ENCODE peak calls at places on chromosomes 12 and 14, in ten cellular contexts. Q, O, P, T, R, A, Y, U, F and E are unnamed samples.

GRCh38 chr14:22630486-22630885 is 13.7 kb downstream of the OR6J1 start:
- DNase-seq in O (no peak), A (peak; percentile 90), P (no peak), Y (no peak), T (no peak), F (no peak), U (no peak), R (no peak), Q (peak; percentile 91), E (no peak)

GRCh38 chr14:64812412-64812811 is 67.3 kb downstream of the SPTB start:
- DNase-seq in A (no peak), T (no peak), R (peak; percentile 74), U (peak; percentile 9), Y (peak; percentile 61), Q (no peak), F (no peak), O (no peak), P (no peak), E (no peak)

GRCh38 chr12:66129934-66130266 is 650 bp downstream of the LLPH start:
- DNase-seq in Y (no peak), Q (peak; percentile 36), T (no peak), F (no peak), P (no peak), A (no peak), R (peak; percentile 27), O (no peak), U (no peak), E (no peak)

GRCh38 chr14:104387385-104388010 is 192.1 kb upstream of the C14orf180 start:
- DNase-seq in P (no peak), A (no peak), Y (no peak), Q (no peak), O (no peak), T (no peak), U (no peak), R (no peak), F (peak; percentile 17), E (no peak)

GRCh38 chr12:103881261-103881660 is 40.2 kb upstream of the NT5DC3 start:
- DNase-seq in T (no peak), P (no peak), A (no peak), U (no peak), F (no peak), Q (no peak), Y (no peak), R (peak; percentile 45), O (no peak), E (no peak)

GRCh38 chr12:94650143-94651056 is at the start of gene TMCC3:
- DNase-seq in O (peak; percentile 22), A (no peak), R (peak; percentile 66), F (peak; percentile 36), P (no peak), Q (peak; percentile 65), U (no peak), Y (peak; percentile 68), T (no peak), E (no peak)

GRCh38 chr12:2035421-2036080 is 17.2 kb upstream of the CACNA1C start:
- DNase-seq in Q (no peak), U (no peak), P (no peak), F (no peak), R (no peak), T (no peak), Y (no peak), O (no peak), A (no peak), E (no peak)

GRCh38 chr14:73452341-73453191 is 5.8 kb downstream of the NUMB start:
- DNase-seq in P (no peak), U (no peak), Y (peak; percentile 39), F (no peak), Q (peak; percentile 96), R (no peak), A (peak; percentile 97), T (no peak), O (no peak), E (no peak)

DNA sequence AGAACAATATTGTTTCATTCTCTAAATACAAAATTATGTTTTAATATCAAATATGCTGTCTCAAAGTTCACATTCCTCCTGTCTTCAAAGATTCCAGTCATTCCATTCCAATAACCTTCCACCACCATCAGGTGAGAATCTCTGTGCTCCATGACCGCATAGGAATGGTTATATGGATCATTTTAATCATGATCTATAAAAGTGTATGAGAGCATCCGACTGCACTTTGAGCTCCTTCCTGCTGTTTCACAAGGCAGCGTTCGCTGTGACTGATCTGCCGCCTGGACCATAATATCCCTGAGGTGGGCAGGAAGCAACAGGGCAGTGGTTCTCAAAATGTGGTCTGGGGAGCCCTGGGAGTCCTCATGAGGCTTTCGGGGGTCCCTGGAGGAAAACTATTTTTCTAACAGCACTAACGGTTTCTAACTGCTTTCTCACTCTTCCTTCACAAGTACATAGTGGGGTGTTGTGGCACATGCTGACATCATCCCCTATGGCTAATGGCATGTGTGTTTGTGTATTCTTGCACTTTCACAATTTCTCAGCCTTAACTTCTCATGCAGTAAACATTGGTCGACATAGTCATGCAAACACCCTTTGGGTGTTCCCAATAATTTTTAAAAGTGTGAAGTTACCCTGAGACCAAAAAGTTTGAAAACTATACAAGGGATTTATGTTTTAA is 137.4 kb downstream of the ANO2 start:
- DNase-seq in Q (no peak), F (no peak), U (no peak), O (no peak), R (no peak), A (peak; percentile 20), T (no peak), P (no peak), Y (no peak), E (no peak)
- H3K27ac ChIP-seq in Q (no peak overlapping the region), F (no peak overlapping the region), U (no peak overlapping the region), O (no peak overlapping the region), R (no peak overlapping the region), A (no peak overlapping the region), T (no peak overlapping the region), P (no peak overlapping the region), Y (no peak overlapping the region), E (no peak overlapping the region)

GRCh38 chr12:132200800-132201199 is 56.5 kb downstream of the NOC4L start:
- DNase-seq in Y (no peak), F (no peak), P (no peak), A (no peak), U (no peak), O (no peak), T (no peak), Q (no peak), R (no peak), E (no peak)

GRCh38 chr12:132201391-132202120 is 57.3 kb downstream of the NOC4L start:
- DNase-seq in A (no peak), U (no peak), T (no peak), Q (no peak), R (no peak), P (no peak), O (no peak), Y (no peak), F (no peak), E (no peak)

GRCh38 chr12:132204822-132205270 is 60.6 kb downstream of the NOC4L start:
- DNase-seq in Y (no peak), O (no peak), U (no peak), P (no peak), Q (no peak), R (no peak), F (no peak), A (no peak), T (no peak), E (no peak)

GRCh38 chr12:132204064-132204821 is 60.0 kb downstream of the NOC4L start:
- DNase-seq in A (no peak), Q (no peak), U (no peak), T (no peak), O (no peak), F (no peak), Y (no peak), P (no peak), R (no peak), E (no peak)

DNA sequence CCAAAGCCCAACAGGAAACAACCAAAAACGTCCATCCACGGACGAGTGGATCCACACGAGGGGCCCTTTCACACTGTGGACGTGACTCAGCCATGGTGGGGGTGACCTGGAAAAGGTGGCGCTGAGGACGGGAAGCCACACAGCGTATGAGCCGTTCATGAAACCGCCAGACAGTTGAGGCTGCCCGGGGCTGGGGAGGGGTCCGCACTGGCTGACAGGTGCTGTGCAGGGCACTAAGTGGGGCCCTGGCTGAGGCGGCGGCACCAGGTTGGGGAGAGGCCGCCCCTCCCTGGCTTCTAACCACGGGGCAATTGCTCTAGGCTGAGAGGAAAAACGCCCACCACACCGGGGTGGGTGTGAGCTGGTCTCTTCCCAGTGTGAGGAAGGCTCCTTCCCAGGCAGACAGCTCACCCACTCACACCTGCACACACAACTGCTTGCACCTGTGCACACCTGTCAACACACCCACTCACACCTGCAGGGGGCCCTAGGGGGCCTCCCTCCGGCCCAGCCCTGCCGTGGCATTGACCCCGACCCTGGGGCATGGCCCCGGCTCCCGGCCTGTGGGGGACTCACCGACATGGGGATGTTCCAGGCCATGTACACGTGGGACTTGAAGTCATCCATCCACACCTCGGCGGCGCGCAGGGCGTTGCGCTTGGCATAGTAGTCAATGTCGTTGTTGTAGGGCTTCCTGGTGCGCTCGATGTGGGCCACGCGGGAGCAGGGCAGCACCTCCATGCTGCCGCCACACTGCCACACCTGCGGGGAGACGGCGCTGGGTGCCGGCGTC is 58.9 kb downstream of the NOC4L start:
- DNase-seq in O (no peak), P (no peak), U (no peak), R (no peak), A (no peak), Y (no peak), T (no peak), Q (no peak), F (no peak), E (no peak)
- H3K27me3 ChIP-seq in O (peaks cover 89% of the 10 kb centered on the region), P (no peaks in the 10 kb centered on the region), U (peaks cover 18% of the 10 kb centered on the region), R (peaks cover 2% of the 10 kb centered on the region), A (peaks cover 30% of the 10 kb centered on the region), Y (peaks cover 18% of the 10 kb centered on the region), T (peaks cover 22% of the 10 kb centered on the region), Q (peaks cover 31% of the 10 kb centered on the region), F (no peaks in the 10 kb centered on the region), E (peaks cover 5% of the 10 kb centered on the region)

GRCh38 chr14:71060795-71061455 is 153.7 kb downstream of the PCNX1 start:
- DNase-seq in P (no peak), A (peak; percentile 44), O (no peak), U (no peak), T (no peak), Y (no peak), Q (peak; percentile 60), F (no peak), R (no peak), E (no peak)

GRCh38 chr14:71063351-71063750 is 156.1 kb downstream of the PCNX1 start:
- DNase-seq in O (no peak), U (no peak), T (no peak), R (no peak), F (no peak), Y (no peak), Q (no peak), P (no peak), A (no peak), E (no peak)

GRCh38 chr14:71062581-71063303 is 155.5 kb downstream of the PCNX1 start:
- DNase-seq in R (no peak), P (no peak), Y (no peak), T (no peak), Q (no peak), A (peak; percentile 45), F (no peak), U (no peak), O (no peak), E (no peak)

GRCh38 chr14:71060274-71060673 is 153.0 kb downstream of the PCNX1 start:
- DNase-seq in P (no peak), F (no peak), O (no peak), T (no peak), U (no peak), A (no peak), Y (no peak), Q (no peak), R (no peak), E (no peak)

DNA sequence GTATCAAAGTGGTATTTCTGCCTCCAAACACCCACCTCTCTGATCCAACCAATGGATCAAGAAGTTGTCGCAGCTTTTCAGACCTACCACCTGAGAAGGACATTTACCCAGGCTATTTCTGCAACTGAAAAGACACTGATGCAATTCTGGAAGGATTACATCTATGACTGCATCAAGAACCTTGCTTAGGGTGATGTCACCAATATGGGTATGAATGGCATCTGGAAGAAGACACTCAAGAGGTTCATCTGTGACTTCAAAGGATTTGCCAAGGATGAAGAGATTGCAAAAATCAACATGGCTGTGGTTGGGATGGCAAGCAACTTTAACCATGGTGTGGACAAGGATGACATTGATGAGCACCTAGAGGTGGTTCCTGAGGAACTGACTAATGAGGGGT is 154.2 kb downstream of the PCNX1 start:
- DNase-seq in O (no peak), A (peak; percentile 50), T (no peak), R (no peak), F (no peak), U (no peak), Y (no peak), Q (peak; percentile 17), P (no peak), E (no peak)
- H3K36me3 ChIP-seq in O (no peaks in the 10 kb centered on the region), A (peaks cover 18% of the 10 kb centered on the region), T (peaks cover 25% of the 10 kb centered on the region), R (peaks cover 22% of the 10 kb centered on the region), F (peaks cover 56% of the 10 kb centered on the region), U (peaks cover 56% of the 10 kb centered on the region), Y (peaks cover 39% of the 10 kb centered on the region), Q (peaks cover 67% of the 10 kb centered on the region), P (peaks cover 53% of the 10 kb centered on the region), E (peaks cover 52% of the 10 kb centered on the region)

GRCh38 chr12:63944586-63945228 is 100.2 kb downstream of the SRGAP1 start:
- DNase-seq in F (no peak), P (no peak), R (peak; percentile 16), U (no peak), A (no peak), Q (no peak), Y (no peak), T (no peak), O (no peak), E (no peak)
- H3K27ac ChIP-seq in F (no peak overlapping the region), P (peak overlapping the region; percentile 1), R (no peak overlapping the region), U (no peak overlapping the region), A (peak overlapping the region; percentile 14), Q (no peak overlapping the region), Y (no peak overlapping the region), T (no peak overlapping the region), O (no peak overlapping the region), E (no peak overlapping the region)